ENCODE peak calls at places on chromosomes 6 and 20, in five cellular contexts. M is erythroblast, E is posterior cingulate gyrus, H is T-helper 2 cell, S is progenitor cell of endocrine pancreas. X is an unnamed sample.

GRCh38 chr6:18211338-18211737 is 53.0 kb downstream of the DEK start:
- DNase-seq in H (peak), E (no peak), S (no peak), M (no peak), X (no peak)

GRCh38 chr20:40175296-40175695 is 513.7 kb downstream of the MAFB start:
- DNase-seq in H (no peak), S (no peak), E (no peak), M (no peak), X (no peak)

GRCh38 chr20:44288252-44288651 is 22.8 kb downstream of the FITM2 start:
- DNase-seq in S (no peak), H (peak), E (no peak), M (peak), X (no peak)

GRCh38 chr20:57593134-57593886 is 26.9 kb downstream of the ZBP1 start:
- DNase-seq in H (no peak), E (no peak), S (no peak), M (no peak), X (no peak)

GRCh38 chr6:130159876-130160415 is 62.8 kb downstream of the SAMD3 start:
- DNase-seq in H (no peak), S (no peak), E (no peak), M (no peak), X (no peak)

GRCh38 chr20:17939622-17940446 is 28.8 kb downstream of the SNX5 start:
- DNase-seq in S (no peak), E (no peak), H (no peak), M (peak), X (no peak)

GRCh38 chr20:34222208-34222607 is 19.0 kb upstream of the ASIP start:
- DNase-seq in E (no peak), M (no peak), S (no peak), H (peak), X (no peak)

GRCh38 chr6:129749749-129750120 is 39.8 kb upstream of the ARHGAP18 start:
- DNase-seq in H (peak), S (no peak), M (peak), E (no peak), X (no peak)

GRCh38 chr20:21395666-21396044 is 1.7 kb downstream of the NKX2-4 start:
- DNase-seq in M (no peak), E (no peak), H (peak), S (no peak), X (no peak)

GRCh38 chr20:63178889-63179751 is 36.8 kb downstream of the YTHDF1 start:
- DNase-seq in E (peak), S (peak), H (peak), M (peak), X (no peak)

GRCh38 chr6:132708771-132709170 is 5.1 kb downstream of the VNN1 start:
- DNase-seq in H (no peak), M (no peak), S (no peak), E (no peak), X (no peak)

GRCh38 chr6:57224769-57225515 is 2.8 kb upstream of the RAB23 start:
- DNase-seq in E (no peak), S (no peak), H (no peak), M (no peak), X (no peak)

GRCh38 chr6:87714093-87714809 is 12.2 kb upstream of the AKIRIN2 start:
- DNase-seq in M (no peak), S (no peak), E (no peak), H (peak), X (no peak)

GRCh38 chr6:35419431-35419830 is 32.7 kb upstream of the FANCE start:
- DNase-seq in E (no peak), H (peak), M (peak), S (no peak), X (no peak)

GRCh38 chr6:63676412-63677114 is 41.0 kb downstream of the PHF3 start:
- DNase-seq in S (no peak), M (peak), H (no peak), E (no peak), X (no peak)

GRCh38 chr6:158812611-158813010 is 6.6 kb downstream of the EZR start:
- DNase-seq in E (no peak), S (no peak), H (no peak), M (no peak), X (no peak)

GRCh38 chr6:43076093-43076927 is at the start of gene PTK7:
- DNase-seq in M (peak), E (no peak), H (peak), S (peak), X (no peak)

GRCh38 chr20:36856691-36857635 is 19.0 kb upstream of the TLDC2 start:
- DNase-seq in M (peak), S (no peak), E (no peak), H (peak), X (no peak)

GRCh38 chr6:166058064-166058739 is 109.4 kb downstream of the TBXT start:
- DNase-seq in M (no peak), H (no peak), S (no peak), E (no peak), X (no peak)

GRCh38 chr6:150370112-150370511 is 1.3 kb downstream of the IYD start:
- DNase-seq in E (no peak), S (no peak), H (no peak), M (no peak), X (no peak)

X was measured in right atrium auricular region.